ENCODE peak calls at places on chromosome 16, in eight cellular contexts. X, Y, S, C, D, M, G and U are unnamed samples. For H3K36me3, the result is how much of the 10 kb centered on the place peaks cover.

GRCh38 chr16:22898874-22899348 is 84.9 kb downstream of the HS3ST2 start:
- DNase-seq in X (peak), Y (no peak), S (peak), C (no peak), D (peak), M (peak), G (peak), U (peak)

GRCh38 chr16:52095466-52095865 is 451.5 kb downstream of the TOX3 start:
- DNase-seq in X (no peak), Y (no peak), S (no peak), C (no peak), D (no peak), M (no peak), G (no peak), U (no peak)

GRCh38 chr16:2752850-2753522 is 548 bp downstream of the SRRM2 start:
- DNase-seq in X (no peak), Y (peak), S (peak), C (peak), D (peak), M (peak), G (peak), U (peak)

GRCh38 chr16:81697321-81697885 is 81.7 kb upstream of the PLCG2 start:
- DNase-seq in X (no peak), Y (no peak), S (peak), C (peak), D (peak), M (peak), G (no peak), U (peak)

GRCh38 chr16:11076259-11077018 is 132.1 kb downstream of the CLEC16A start:
- DNase-seq in X (no peak), Y (no peak), S (no peak), C (no peak), D (peak), M (no peak), G (no peak), U (no peak)

GRCh38 chr16:64051826-64052225 is 1070.0 kb downstream of the CDH11 start:
- DNase-seq in X (no peak), Y (no peak), S (peak), C (no peak), D (no peak), M (peak), G (no peak), U (peak)

GRCh38 chr16:86953631-86954465 is 363.3 kb downstream of the C16orf95 start:
- DNase-seq in X (no peak), Y (no peak), S (no peak), C (no peak), D (no peak), M (no peak), G (no peak), U (no peak)

GRCh38 chr16:47142469-47143328 is 1.0 kb downstream of the NETO2 start:
- DNase-seq in X (no peak), Y (no peak), S (peak), C (peak), D (peak), M (peak), G (peak), U (peak)

GRCh38 chr16:23145186-23145585 is 4.1 kb downstream of the USP31 start:
- DNase-seq in X (no peak), Y (no peak), S (no peak), C (no peak), D (no peak), M (no peak), G (no peak), U (peak)

GRCh38 chr16:24051125-24051524 is 205.0 kb upstream of the CACNG3 start:
- DNase-seq in X (no peak), Y (no peak), S (no peak), C (no peak), D (no peak), M (no peak), G (no peak), U (no peak)

GRCh38 chr16:84975522-84975921 is 35.8 kb downstream of the ZDHHC7 start:
- DNase-seq in X (no peak), Y (no peak), S (no peak), C (no peak), D (no peak), M (no peak), G (no peak), U (no peak)

GRCh38 chr16:3677994-3678393 is 23.5 kb downstream of the DNASE1 start:
- DNase-seq in X (no peak), Y (no peak), S (no peak), C (no peak), D (no peak), M (no peak), G (no peak), U (no peak)

GRCh38 chr16:84340305-84341040 is 27.9 kb upstream of the ATP2C2 start:
- DNase-seq in X (no peak), Y (no peak), S (no peak), C (no peak), D (no peak), M (no peak), G (no peak), U (peak)

GRCh38 chr16:22007509-22008214 is at the start of gene MOSMO:
- DNase-seq in X (peak), Y (no peak), S (peak), C (peak), D (peak), M (peak), G (peak), U (peak)

GRCh38 chr16:70523621-70524405 is at the start of gene SF3B3:
- DNase-seq in X (peak), Y (no peak), S (peak), C (peak), D (no peak), M (no peak), G (peak), U (peak)

GRCh38 chr16:29663020-29663828 is at the start of gene SPN:
- DNase-seq in X (no peak), Y (no peak), S (peak), C (no peak), D (peak), M (no peak), G (no peak), U (no peak)

GRCh38 chr16:592518-593306 is 2.8 kb downstream of the RAB40C start:
- DNase-seq in X (peak), Y (no peak), S (no peak), C (peak), D (peak), M (peak), G (peak), U (peak)

GRCh38 chr16:11901091-11901490 is 14.7 kb downstream of the GSPT1 start:
- DNase-seq in X (no peak), Y (no peak), S (no peak), C (no peak), D (no peak), M (no peak), G (no peak), U (no peak)

GRCh38 chr16:72210571-72210970 is 38.6 kb upstream of the PMFBP1 start:
- DNase-seq in X (no peak), Y (no peak), S (no peak), C (no peak), D (no peak), M (no peak), G (no peak), U (no peak)

GRCh38 chr16:55471448-55472097 is 7.4 kb upstream of the MMP2 start:
- DNase-seq in X (no peak), Y (no peak), S (no peak), C (no peak), D (no peak), M (peak), G (no peak), U (peak)

GRCh38 chr16:54069601-54070239 is 216.9 kb downstream of the IRX3 start:
- DNase-seq in X (no peak), Y (no peak), S (no peak), C (no peak), D (no peak), M (no peak), G (no peak), U (no peak)

GRCh38 chr16:87062569-87063442 is 254.4 kb downstream of the C16orf95 start:
- DNase-seq in X (no peak), Y (no peak), S (peak), C (no peak), D (peak), M (peak), G (peak), U (peak)

GRCh38 chr16:17397499-17397891 is 73.3 kb downstream of the XYLT1 start:
- DNase-seq in X (no peak), Y (no peak), S (peak), C (no peak), D (no peak), M (peak), G (no peak), U (peak)

GRCh38 chr16:86751081-86752030 is 173.0 kb downstream of the FOXL1 start:
- DNase-seq in X (no peak), Y (peak), S (no peak), C (no peak), D (no peak), M (peak), G (no peak), U (peak)

GRCh38 chr16:51184702-51185433 is 33.8 kb upstream of the SALL1 start:
- DNase-seq in X (no peak), Y (no peak), S (no peak), C (no peak), D (peak), M (no peak), G (no peak), U (no peak)

GRCh38 chr16:84643180-84643583 is 5.1 kb upstream of the KLHL36 start:
- DNase-seq in X (peak), Y (peak), S (no peak), C (no peak), D (no peak), M (peak), G (peak), U (peak)

GRCh38 chr16:54050281-54051210 is 236.0 kb downstream of the IRX3 start:
- DNase-seq in X (no peak), Y (no peak), S (no peak), C (no peak), D (no peak), M (no peak), G (no peak), U (no peak)

GRCh38 chr16:18788828-18789514 is 1.2 kb downstream of the RPS15A start:
- DNase-seq in X (no peak), Y (no peak), S (no peak), C (no peak), D (no peak), M (no peak), G (no peak), U (peak)

GRCh38 chr16:51967566-51967965 is 579.4 kb downstream of the TOX3 start:
- DNase-seq in X (no peak), Y (no peak), S (no peak), C (no peak), D (no peak), M (no peak), G (no peak), U (no peak)

GRCh38 chr16:85173077-85173980 is 61.1 kb upstream of the CIBAR2 start:
- DNase-seq in X (no peak), Y (no peak), S (peak), C (no peak), D (peak), M (peak), G (peak), U (peak)

GRCh38 chr16:50152386-50152806 is 710 bp upstream of the TENT4B start:
- DNase-seq in X (peak), Y (no peak), S (peak), C (no peak), D (peak), M (peak), G (peak), U (peak)

GRCh38 chr16:81917375-81917774 is 93.9 kb downstream of the SDR42E1 start:
- DNase-seq in X (no peak), Y (no peak), S (no peak), C (no peak), D (no peak), M (no peak), G (no peak), U (no peak)

GRCh38 chr16:27239026-27239425 is 29.5 kb downstream of the NSMCE1 start:
- DNase-seq in X (peak), Y (no peak), S (no peak), C (no peak), D (no peak), M (no peak), G (no peak), U (no peak)

GRCh38 chr16:58628845-58629680 is 563 bp downstream of the CNOT1 start:
- DNase-seq in X (peak), Y (no peak), S (peak), C (peak), D (peak), M (peak), G (peak), U (peak)

GRCh38 chr16:57834936-57835335 is 32.6 kb upstream of the KIFC3 start:
- DNase-seq in X (no peak), Y (no peak), S (no peak), C (no peak), D (no peak), M (peak), G (no peak), U (peak)

GRCh38 chr16:4253394-4254150 is 11.7 kb upstream of the SRL start:
- DNase-seq in X (peak), Y (peak), S (peak), C (peak), D (peak), M (peak), G (peak), U (peak)

DNA sequence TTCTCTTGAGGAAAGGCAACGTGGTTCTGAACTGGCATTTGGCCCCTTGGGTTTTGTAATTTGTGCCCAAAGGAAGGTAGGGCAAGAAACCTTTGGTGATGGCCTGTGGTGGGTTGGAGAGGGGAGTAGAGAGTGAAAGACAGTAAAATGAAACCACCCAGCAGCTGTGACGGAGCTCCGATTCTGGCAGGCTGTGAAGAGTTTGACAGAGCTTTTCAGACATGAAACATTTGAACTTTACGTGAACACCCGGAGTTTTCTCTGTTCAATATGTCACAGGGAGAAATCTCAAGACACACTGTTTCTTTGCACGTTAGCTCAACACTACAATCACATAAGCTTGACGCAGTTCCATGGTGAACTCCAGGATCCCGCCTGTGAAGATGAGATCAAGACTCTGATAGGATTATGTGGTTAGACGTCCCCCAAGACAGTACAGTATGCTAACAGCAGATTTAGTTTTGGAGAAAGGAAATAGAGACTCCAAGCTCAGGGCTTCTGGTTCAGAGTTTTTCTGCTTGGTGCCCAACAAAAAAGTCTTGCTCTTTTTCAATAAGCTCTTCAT is 79.7 kb upstream of the CDH11 start:
- DNase-seq in X (no peak), Y (no peak), S (no peak), C (no peak), D (peak), M (peak), G (no peak), U (no peak)
- H3K36me3 ChIP-seq in X (under half), Y (under half), S (under half), C (under half), D (under half), M (under half), G (under half), U (under half)

DNA sequence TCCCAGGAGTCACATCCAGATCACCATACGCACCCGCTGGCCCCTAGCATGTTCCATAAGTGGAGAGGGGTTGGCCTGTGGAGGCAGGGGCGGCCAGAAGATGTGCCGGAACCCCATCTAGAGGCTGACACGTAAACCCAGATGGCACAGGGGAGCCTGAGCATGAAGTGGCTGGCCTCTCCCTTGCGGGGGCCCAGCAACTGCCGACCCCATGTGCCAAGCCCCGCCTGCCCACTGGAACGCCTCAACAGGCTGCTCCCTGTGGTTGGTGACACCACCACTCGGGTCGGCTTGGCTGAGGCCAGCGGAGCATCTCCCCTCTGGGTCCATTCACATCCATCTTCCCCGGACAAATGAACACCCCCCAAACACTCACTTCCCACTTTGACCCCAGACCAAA is 9.5 kb downstream of the BCAR1 start:
- DNase-seq in X (no peak), Y (no peak), S (no peak), C (no peak), D (no peak), M (no peak), G (no peak), U (no peak)
- H3K4me3 ChIP-seq in X (no peak), Y (no peak), S (no peak), C (no peak), D (no peak), M (no peak), G (no peak), U (no peak)

DNA sequence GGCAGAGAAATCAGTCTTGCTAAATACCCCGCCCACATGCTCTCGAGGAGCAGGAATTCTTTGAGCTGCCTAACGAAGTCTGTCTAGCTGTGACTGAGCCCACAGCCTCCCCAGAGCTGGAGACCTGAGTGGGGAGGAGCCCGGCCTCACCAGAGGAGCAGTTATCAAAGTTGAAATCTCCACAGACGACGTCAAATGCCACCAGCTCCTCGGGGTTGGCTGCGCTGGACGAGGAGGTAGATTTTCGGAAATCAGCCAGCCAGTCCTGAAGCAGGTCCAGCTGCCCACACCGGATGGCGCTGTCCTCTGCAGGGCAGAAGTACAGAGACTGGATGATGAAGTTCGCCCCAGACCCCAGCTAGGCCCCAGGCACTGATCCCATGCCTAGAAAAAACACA is 53.8 kb downstream of the PRMT7 start:
- DNase-seq in X (no peak), Y (no peak), S (no peak), C (no peak), D (no peak), M (no peak), G (no peak), U (no peak)
- TF ChIP-seq CTCF in X (no peak), Y (peak), S (peak), C (no peak), D (peak), M (no peak), G (no peak), U (peak)

GRCh38 chr16:67878232-67878631 is 5.4 kb downstream of the EDC4 start:
- DNase-seq in X (no peak), Y (no peak), S (no peak), C (no peak), D (no peak), M (no peak), G (no peak), U (no peak)

GRCh38 chr16:67879462-67879861 is 5.2 kb upstream of the NRN1L start:
- DNase-seq in X (no peak), Y (no peak), S (no peak), C (no peak), D (no peak), M (no peak), G (no peak), U (no peak)

GRCh38 chr16:67878846-67879245 is 5.8 kb upstream of the NRN1L start:
- DNase-seq in X (no peak), Y (no peak), S (no peak), C (no peak), D (no peak), M (no peak), G (no peak), U (no peak)

GRCh38 chr16:67874147-67874771 is 1.4 kb downstream of the EDC4 start:
- DNase-seq in X (no peak), Y (no peak), S (no peak), C (no peak), D (no peak), M (no peak), G (no peak), U (no peak)

DNA sequence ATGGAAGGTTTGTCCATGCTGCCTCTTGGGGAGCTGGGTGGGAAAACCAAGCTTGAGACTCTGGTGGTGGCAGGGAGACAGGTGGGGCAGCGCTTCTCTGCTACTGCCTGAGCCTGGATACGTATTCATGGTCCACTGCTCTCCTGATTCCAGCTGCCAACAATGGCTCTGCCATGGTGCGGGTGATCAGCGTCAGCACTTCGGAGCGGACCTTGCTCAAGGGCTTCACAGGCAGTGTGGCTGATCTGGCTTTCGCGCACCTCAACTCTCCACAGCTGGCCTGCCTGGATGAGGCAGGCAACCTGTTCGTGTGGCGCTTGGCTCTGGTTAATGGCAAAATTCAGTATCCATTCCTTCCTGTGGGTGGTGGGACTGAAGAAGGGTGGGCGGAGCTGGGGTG is 4.2 kb downstream of the EDC4 start:
- DNase-seq in X (no peak), Y (no peak), S (no peak), C (no peak), D (no peak), M (no peak), G (no peak), U (no peak)
- H3K36me3 ChIP-seq in X (half or more), Y (half or more), S (under half), C (half or more), D (half or more), M (under half), G (under half), U (under half)

GRCh38 chr16:88805340-88805715 is 1.7 kb downstream of the CDT1 start:
- DNase-seq in X (no peak), Y (no peak), S (no peak), C (peak), D (no peak), M (no peak), G (no peak), U (no peak)
- H3K4me3 ChIP-seq in X (peak), Y (no peak), S (no peak), C (no peak), D (peak), M (no peak), G (no peak), U (no peak)